ENCODE peak calls at places on chromosomes 12 and 14, in six cellular contexts. T, D, L, R, N and B are unnamed samples.

GRCh38 chr14:88748288-88748687 is 44.5 kb downstream of the EML5 start:
- DNase-seq in N (no peak), R (no peak), T (no peak), D (no peak), L (no peak), B (no peak)

GRCh38 chr12:28585146-28585545 is 394.9 kb downstream of the CCDC91 start:
- DNase-seq in L (no peak), R (no peak), N (no peak), T (no peak), D (no peak), B (no peak)

GRCh38 chr12:53255993-53256392 is 12.1 kb upstream of the ESPL1 start:
- DNase-seq in L (no peak), N (no peak), D (no peak), T (no peak), R (no peak), B (no peak)

GRCh38 chr14:80955434-80955939 is at the start of gene TSHR:
- DNase-seq in T (no peak), D (peak; percentile 85), R (no peak), L (no peak), N (no peak), B (no peak)

GRCh38 chr12:989751-990278 is 1.2 kb upstream of the ERC1 start:
- DNase-seq in N (no peak), L (no peak), T (no peak), R (peak; percentile 16), D (peak; percentile 9), B (no peak)

GRCh38 chr12:85155791-85156190 is 119.6 kb downstream of the LRRIQ1 start:
- DNase-seq in L (no peak), N (no peak), T (peak; percentile 31), D (no peak), R (no peak), B (no peak)

GRCh38 chr12:4871514-4871913 is 38.2 kb upstream of the KCNA1 start:
- DNase-seq in T (no peak), D (no peak), N (no peak), R (no peak), L (no peak), B (no peak)

GRCh38 chr12:96103067-96103650 is 67.8 kb upstream of the LTA4H start:
- DNase-seq in R (no peak), T (no peak), N (no peak), D (no peak), L (no peak), B (no peak)

GRCh38 chr12:12563529-12563928 is 866 bp upstream of the DUSP16 start:
- DNase-seq in D (no peak), L (no peak), T (no peak), N (no peak), R (no peak), B (no peak)

GRCh38 chr12:93957870-93958269 is 190.5 kb upstream of the PLXNC1 start:
- DNase-seq in R (no peak), L (no peak), D (no peak), T (no peak), N (no peak), B (no peak)

GRCh38 chr14:59346796-59347510 is 118.2 kb downstream of the GPR135 start:
- DNase-seq in D (no peak), R (no peak), L (no peak), N (no peak), T (no peak), B (no peak)

GRCh38 chr14:61298834-61299233 is 17.7 kb upstream of the TMEM30B start:
- DNase-seq in D (no peak), L (peak; percentile 42), T (no peak), N (no peak), R (no peak), B (no peak)

GRCh38 chr12:32140867-32141266 is 34.2 kb downstream of the BICD1 start:
- DNase-seq in T (no peak), L (no peak), D (no peak), R (no peak), N (no peak), B (no peak)

GRCh38 chr14:96999654-97000155 is 202.5 kb downstream of the VRK1 start:
- DNase-seq in R (no peak), N (no peak), T (no peak), D (no peak), L (no peak), B (no peak)

GRCh38 chr14:75660238-75660629 is 442 bp downstream of the ERG28 start:
- DNase-seq in R (no peak), D (peak; percentile 13), T (no peak), N (no peak), L (no peak), B (no peak)

GRCh38 chr14:91953170-91953985 is 5.9 kb upstream of the FBLN5 start:
- DNase-seq in T (no peak), R (no peak), D (no peak), L (no peak), N (no peak), B (no peak)

GRCh38 chr12:52007158-52007921 is 594 bp downstream of the TAMALIN start:
- DNase-seq in R (peak; percentile 37), L (no peak), T (no peak), N (peak; percentile 60), D (peak; percentile 17), B (no peak)

GRCh38 chr12:24921251-24922038 is 27.5 kb downstream of the BCAT1 start:
- DNase-seq in R (no peak), L (no peak), D (no peak), N (no peak), T (no peak), B (no peak)

GRCh38 chr14:104799657-104800599 is 973 bp upstream of the ZBTB42 start:
- DNase-seq in L (no peak), R (peak; percentile 93), N (peak; percentile 88), T (no peak), D (peak; percentile 88), B (peak; percentile 72)
- TF ChIP-seq POLR2A in L (no peak), R (peak; percentile 38), N (no peak), T (no peak), D (no peak), B (no peak)

GRCh38 chr14:74015965-74016364 is 3.1 kb downstream of the ENTPD5 start:
- DNase-seq in L (no peak), R (no peak), T (no peak), N (no peak), D (no peak), B (no peak)

GRCh38 chr14:74019743-74020142 is 594 bp downstream of the BBOF1 start:
- DNase-seq in T (no peak), L (no peak), R (no peak), D (peak; percentile 15), N (no peak), B (no peak)

GRCh38 chr14:74019408-74019714 is 212 bp downstream of the BBOF1 start:
- DNase-seq in R (no peak), N (no peak), D (no peak), L (peak; percentile 89), T (no peak), B (no peak)

GRCh38 chr14:74018029-74018703 is 922 bp downstream of the ENTPD5 start:
- DNase-seq in D (no peak), N (no peak), T (no peak), R (no peak), L (no peak), B (no peak)

DNA sequence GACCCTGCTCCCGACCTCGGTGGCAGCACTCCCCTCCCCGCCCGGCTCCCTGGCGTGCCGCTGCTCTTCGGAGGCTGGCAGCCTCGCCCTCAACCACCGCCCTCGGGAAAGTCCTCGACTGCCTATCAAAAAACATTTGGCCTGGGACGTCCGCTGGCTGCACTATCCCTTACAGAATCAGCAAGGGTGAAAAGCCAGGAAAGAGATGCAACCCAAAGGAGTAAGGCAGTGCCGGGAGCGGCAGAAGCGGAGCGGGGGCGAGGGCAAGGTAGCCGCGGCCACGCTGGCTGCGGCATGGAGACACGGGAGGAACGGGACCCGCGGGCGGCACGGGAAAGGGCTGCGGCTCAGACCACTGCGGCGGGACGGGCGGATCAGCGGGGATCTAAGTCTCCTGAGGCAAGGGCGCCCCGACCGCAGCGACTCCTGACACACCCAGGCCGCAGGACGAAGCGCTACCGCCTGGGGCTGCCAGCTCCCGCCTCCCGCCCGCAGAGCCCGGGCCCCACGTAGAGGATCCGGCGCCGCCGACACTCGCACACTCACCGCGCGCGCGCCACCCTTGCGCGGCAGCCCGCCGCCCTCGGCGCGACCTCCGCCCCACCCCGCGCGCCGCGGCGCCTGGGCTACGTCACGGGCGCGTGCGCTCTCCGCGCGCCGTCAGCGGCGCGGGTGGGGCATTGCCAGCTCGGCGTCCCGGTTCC is at the start of the genes BBOF1 and ENTPD5:
- DNase-seq in D (peak; percentile 84), T (peak; percentile 55), N (peak; percentile 91), R (peak; percentile 89), L (peak; percentile 89), B (peak; percentile 78)
- TF ChIP-seq POLR2A in D (peak; percentile 79), T (peak; percentile 86), N (peak; percentile 44), R (peak; percentile 88), L (no peak), B (peak; percentile 14)

DNA sequence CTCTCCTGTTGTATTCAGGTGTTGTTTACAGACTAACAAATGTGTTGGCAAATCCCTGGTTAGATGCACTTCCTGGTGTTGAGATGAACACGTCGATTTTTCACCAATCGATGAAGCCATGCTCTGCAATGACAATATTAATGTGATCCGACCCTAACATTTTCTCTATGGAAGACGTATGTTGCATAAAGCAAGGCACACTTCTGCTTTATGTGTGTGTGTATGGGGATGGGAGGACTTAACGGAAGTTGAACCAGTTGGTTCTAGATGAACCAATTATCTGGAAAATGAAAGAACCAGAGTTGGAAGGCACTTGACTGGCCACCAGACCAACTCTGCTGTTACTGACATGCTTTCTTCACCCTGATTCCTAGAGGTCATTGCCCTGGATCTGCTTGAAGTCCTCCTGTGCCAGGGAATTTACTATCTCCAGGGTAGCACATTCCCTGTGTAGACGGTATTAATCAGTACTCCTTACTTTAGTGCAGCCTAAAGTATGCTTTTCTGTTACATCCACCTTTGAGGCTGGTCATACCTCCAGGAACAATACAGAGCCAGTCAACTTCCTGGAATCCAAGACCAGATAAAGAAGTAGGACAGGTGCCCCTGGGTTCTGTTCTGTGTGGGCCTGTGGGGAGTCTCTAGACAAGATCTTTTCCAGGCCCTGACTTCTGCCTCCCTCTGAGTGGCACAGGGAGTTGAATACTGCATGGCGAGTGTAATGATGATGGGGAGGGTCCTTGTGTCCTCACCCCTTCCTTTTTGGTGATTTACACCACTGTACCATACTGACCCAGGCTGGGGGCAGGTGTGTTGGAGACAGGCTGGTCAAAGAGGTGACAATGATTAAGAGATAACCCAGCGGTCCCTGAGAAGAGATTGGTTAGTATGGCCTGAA is 4.1 kb downstream of the SDR39U1 start:
- DNase-seq in R (no peak), L (no peak), N (no peak), D (no peak), T (no peak), B (no peak)
- TF ChIP-seq POLR2A in R (no peak), L (no peak), N (peak; percentile 49), D (no peak), T (no peak), B (no peak)

DNA sequence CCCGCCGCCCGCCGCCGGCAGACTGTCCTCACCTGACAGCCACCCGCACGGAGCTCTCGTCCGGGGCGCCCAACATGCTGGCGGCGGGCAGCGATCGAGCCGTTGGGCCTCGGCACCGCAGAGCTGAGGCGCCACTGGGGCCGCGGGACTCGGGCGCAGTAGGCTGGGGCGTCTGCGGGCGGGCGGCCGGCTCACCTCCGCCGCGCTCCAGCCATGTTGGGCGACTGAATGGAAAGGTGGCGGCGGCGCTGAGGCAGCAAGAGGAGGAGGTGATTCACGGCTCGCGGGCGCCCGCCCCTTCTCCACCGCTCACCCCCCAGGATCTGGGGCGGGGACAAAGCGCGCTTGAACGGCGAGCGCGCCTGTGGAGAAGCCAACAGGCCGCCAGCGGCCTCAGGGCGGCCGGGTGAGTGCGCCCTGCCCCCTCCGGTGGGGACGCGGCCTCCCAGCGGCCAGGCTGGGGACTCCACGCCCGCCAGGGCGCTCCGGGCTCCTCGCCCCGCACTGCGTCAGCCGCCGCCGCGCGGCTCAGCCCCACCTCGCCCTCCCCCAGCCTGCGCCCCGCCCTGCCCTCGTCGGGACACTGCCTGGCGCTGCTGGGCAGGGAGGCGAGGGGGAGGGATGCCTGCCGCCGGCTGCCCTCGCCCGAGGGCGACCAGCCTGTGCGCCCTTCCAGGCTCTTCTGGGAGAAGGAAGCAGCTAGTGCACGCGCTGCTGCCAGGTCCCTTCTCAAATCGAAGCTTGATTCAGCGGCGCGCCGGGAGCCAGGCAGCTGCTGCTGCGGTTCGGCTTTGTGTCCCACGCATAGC is at the start of gene KIF21A:
- DNase-seq in D (peak; percentile 96), L (peak; percentile 91), T (peak; percentile 88), R (peak; percentile 95), N (peak; percentile 75), B (peak; percentile 86)
- TF ChIP-seq POLR2A in D (peak; percentile 61), L (no peak), T (peak; percentile 79), R (peak; percentile 97), N (peak; percentile 83), B (no peak)